ENCODE peak calls at places on chromosomes 2 and 18, in nine cellular contexts. H is HCT116; K is heart right ventricle; L is CD4-positive, alpha-beta memory T cell; E is right cardiac atrium; Q is fibroblast of pulmonary artery; F is coronary artery; Z is CD8-positive, alpha-beta memory T cell; S is bronchial epithelial cell. W is an unnamed sample.

GRCh38 chr2:214014551-214015230 is 396.2 kb upstream of the VWC2L start:
- DNase-seq in L (no peak), Z (no peak), H (no peak), F (no peak), Q (no peak), K (no peak), E (no peak), S (peak), W (no peak)

GRCh38 chr2:11949732-11950503 is 203.5 kb downstream of the LPIN1 start:
- DNase-seq in E (no peak), H (no peak), Q (no peak), F (no peak), S (peak), Z (no peak), L (no peak), K (no peak), W (no peak)

GRCh38 chr2:166375736-166376487 is at the start of gene SCN9A:
- DNase-seq in S (peak), Q (peak), L (no peak), E (peak), K (peak), H (no peak), Z (no peak), F (peak), W (peak)

GRCh38 chr2:28842042-28842441 is 28.1 kb downstream of the TRMT61B start:
- DNase-seq in Q (peak), Z (no peak), S (no peak), F (no peak), E (no peak), H (no peak), L (no peak), K (no peak), W (no peak)

GRCh38 chr2:62923881-62924280 is 126.7 kb upstream of the OTX1 start:
- DNase-seq in Z (no peak), H (no peak), L (no peak), S (no peak), K (no peak), Q (no peak), E (no peak), F (no peak), W (no peak)

GRCh38 chr2:54549912-54550518 is 93.9 kb downstream of the SPTBN1 start:
- DNase-seq in E (no peak), K (no peak), Z (no peak), Q (no peak), L (no peak), H (no peak), S (no peak), F (no peak), W (no peak)

GRCh38 chr18:36532394-36532793 is 234.9 kb downstream of the FHOD3 start:
- DNase-seq in K (no peak), E (no peak), S (peak), L (no peak), Z (no peak), F (no peak), Q (peak), H (no peak), W (no peak)

GRCh38 chr2:14633031-14633430 is 514 bp downstream of the LRATD1 start:
- DNase-seq in K (no peak), H (no peak), Q (no peak), E (peak), F (no peak), L (no peak), S (no peak), Z (no peak), W (no peak)

GRCh38 chr2:122859260-122859659 is 1103.8 kb downstream of the TSN start:
- DNase-seq in L (no peak), E (no peak), F (no peak), Q (no peak), H (no peak), Z (no peak), K (no peak), S (no peak), W (no peak)

GRCh38 chr2:72210470-72210869 is 62.8 kb upstream of the CYP26B1 start:
- DNase-seq in S (peak), Q (no peak), L (no peak), F (no peak), E (no peak), K (no peak), Z (no peak), H (no peak), W (no peak)

GRCh38 chr2:27255187-27255586 is 7.7 kb downstream of the SLC30A3 start:
- DNase-seq in S (no peak), Q (no peak), Z (no peak), F (no peak), E (no peak), K (no peak), L (no peak), H (no peak), W (no peak)
- H3K4me3 ChIP-seq in S (no peak), Q (no peak), Z (no peak), F (no peak), E (no peak), K (no peak), L (no peak), H (no peak), W (no peak)

GRCh38 chr2:157363612-157364101 is 38.0 kb upstream of the ERMN start:
- DNase-seq in K (no peak), Q (no peak), F (no peak), Z (no peak), E (no peak), L (no peak), S (no peak), H (no peak), W (no peak)
- H3K4me3 ChIP-seq in K (no peak), Q (no peak), F (no peak), Z (no peak), E (no peak), L (no peak), S (no peak), H (no peak), W (no peak)

GRCh38 chr2:238851026-238851425 is 3.1 kb downstream of the TWIST2 start:
- DNase-seq in Z (no peak), L (no peak), Q (no peak), H (no peak), F (no peak), E (no peak), K (no peak), S (no peak), W (no peak)
- H3K4me3 ChIP-seq in Z (no peak), L (no peak), Q (peak), H (no peak), F (no peak), E (no peak), K (no peak), S (no peak), W (no peak)

GRCh38 chr2:96146881-96147592 is 1.8 kb upstream of the DUSP2 start:
- DNase-seq in S (peak), Z (no peak), E (no peak), Q (no peak), K (peak), H (no peak), F (no peak), L (no peak), W (no peak)
- H3K4me3 ChIP-seq in S (no peak), Z (peak), E (no peak), Q (no peak), K (no peak), H (no peak), F (no peak), L (peak), W (peak)

GRCh38 chr2:66437055-66437454 is 2.1 kb downstream of the MEIS1 start:
- DNase-seq in L (no peak), Z (no peak), E (no peak), S (peak), Q (peak), F (no peak), K (no peak), H (no peak), W (no peak)

GRCh38 chr2:66440011-66440542 is 5.2 kb downstream of the MEIS1 start:
- DNase-seq in Z (no peak), E (no peak), F (no peak), Q (peak), H (no peak), L (no peak), S (no peak), K (no peak), W (no peak)

GRCh38 chr2:66439291-66440010 is 4.5 kb downstream of the MEIS1 start:
- DNase-seq in K (no peak), S (no peak), F (no peak), Z (no peak), Q (peak), E (peak), H (no peak), L (no peak), W (no peak)

GRCh38 chr2:66437601-66438497 is 2.9 kb downstream of the MEIS1 start:
- DNase-seq in E (peak), K (no peak), Q (peak), H (no peak), L (no peak), Z (no peak), F (no peak), S (peak), W (no peak)

GRCh38 chr2:66438498-66439290 is 3.8 kb downstream of the MEIS1 start:
- DNase-seq in K (no peak), Z (no peak), Q (no peak), S (no peak), F (no peak), E (no peak), H (no peak), L (no peak), W (no peak)
- H3K4me3 ChIP-seq in K (peak), Z (no peak), Q (peak), S (peak), F (peak), E (peak), H (no peak), L (no peak), W (no peak)

GRCh38 chr2:209519911-209520310 is 96.1 kb downstream of the MAP2 start:
- DNase-seq in K (no peak), F (no peak), E (no peak), Z (no peak), S (no peak), H (no peak), L (no peak), Q (no peak), W (no peak)
- H3K4me3 ChIP-seq in K (no peak), F (no peak), E (no peak), Z (no peak), S (no peak), H (no peak), L (no peak), Q (no peak), W (no peak)

DNA sequence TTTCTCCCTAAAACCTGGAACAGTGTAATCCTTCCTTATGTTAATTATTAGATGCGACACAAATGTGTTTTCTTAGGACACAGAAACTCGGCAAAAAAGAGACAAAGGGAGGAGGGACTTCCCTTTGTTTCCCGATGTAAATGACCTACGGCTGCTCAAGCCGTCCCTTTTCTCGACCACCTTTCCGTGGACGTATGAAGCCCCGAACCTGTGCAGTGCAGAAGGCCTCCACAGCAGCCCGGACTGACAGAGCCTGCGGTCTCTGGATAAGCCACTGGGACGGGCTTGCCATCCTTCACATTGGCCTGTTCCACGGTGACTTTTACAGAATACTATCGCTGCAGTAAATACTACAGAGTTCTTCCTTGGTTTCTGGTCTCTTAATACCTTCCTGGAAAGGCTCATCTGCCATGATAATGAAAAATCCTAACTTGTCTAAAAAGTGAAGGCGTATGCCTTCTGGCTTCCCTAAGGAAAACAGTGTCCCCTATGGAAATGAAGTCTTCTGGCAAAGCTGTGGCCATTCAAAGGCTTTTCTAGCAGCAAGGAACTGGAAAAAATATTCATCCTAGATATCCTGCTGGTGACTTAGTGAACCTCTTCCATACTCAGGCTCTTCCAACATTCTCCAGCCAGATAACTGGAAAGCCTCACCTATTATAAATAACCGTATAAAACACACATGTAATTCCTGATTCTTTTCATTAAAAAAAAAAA is 84.9 kb downstream of the RBMS1 start:
- DNase-seq in K (no peak), E (peak), S (no peak), H (no peak), Z (no peak), Q (no peak), L (no peak), F (no peak), W (no peak)
- H3K4me3 ChIP-seq in K (peak), E (peak), S (no peak), H (no peak), Z (no peak), Q (peak), L (no peak), F (peak), W (no peak)

W was measured in Jurkat, Clone E6-1.